ENCODE peak calls at places on chromosomes 16 and 17, in nine cellular contexts. One of them, this sample, is unnamed.

GRCh38 chr17:82948081-82948511 is 108.3 kb upstream of the ZNF750 start:
- DNase-seq in WERI-Rb-1: no peak
- DNase-seq in hepatocyte: no peak
- DNase-seq in type B pancreatic cell: no peak
- DNase-seq in progenitor cell of endocrine pancreas: no peak
- DNase-seq in esophagus squamous epithelium: no peak
- DNase-seq in heart left ventricle: no peak
- DNase-seq in adrenal gland: no peak
- DNase-seq in transverse colon: peak; percentile 6
- DNase-seq in this sample: no peak

GRCh38 chr17:50686494-50687199 is 21.1 kb downstream of the ANKRD40 start:
- DNase-seq in transverse colon: peak; percentile 89
- DNase-seq in adrenal gland: peak; percentile 83
- DNase-seq in esophagus squamous epithelium: no peak
- DNase-seq in type B pancreatic cell: no peak
- DNase-seq in progenitor cell of endocrine pancreas: no peak
- DNase-seq in heart left ventricle: peak; percentile 63
- DNase-seq in hepatocyte: peak; percentile 87
- DNase-seq in WERI-Rb-1: no peak
- DNase-seq in this sample: peak; percentile 36

GRCh38 chr16:19883296-19883951 is 1.2 kb downstream of the GPRC5B start:
- DNase-seq in heart left ventricle: peak; percentile 72
- DNase-seq in esophagus squamous epithelium: no peak
- DNase-seq in WERI-Rb-1: no peak
- DNase-seq in progenitor cell of endocrine pancreas: peak; percentile 45
- DNase-seq in hepatocyte: peak; percentile 56
- DNase-seq in transverse colon: peak; percentile 10
- DNase-seq in type B pancreatic cell: peak; percentile 72
- DNase-seq in adrenal gland: peak; percentile 36
- DNase-seq in this sample: no peak

GRCh38 chr16:78200623-78201096 is 101.2 kb downstream of the WWOX start:
- DNase-seq in heart left ventricle: no peak
- DNase-seq in esophagus squamous epithelium: no peak
- DNase-seq in WERI-Rb-1: no peak
- DNase-seq in type B pancreatic cell: no peak
- DNase-seq in hepatocyte: no peak
- DNase-seq in adrenal gland: no peak
- DNase-seq in transverse colon: no peak
- DNase-seq in progenitor cell of endocrine pancreas: no peak
- DNase-seq in this sample: no peak

GRCh38 chr17:1420981-1421380 is 21.0 kb upstream of the YWHAE start:
- DNase-seq in esophagus squamous epithelium: no peak
- DNase-seq in heart left ventricle: no peak
- DNase-seq in hepatocyte: no peak
- DNase-seq in adrenal gland: no peak
- DNase-seq in WERI-Rb-1: no peak
- DNase-seq in progenitor cell of endocrine pancreas: no peak
- DNase-seq in transverse colon: no peak
- DNase-seq in type B pancreatic cell: no peak
- DNase-seq in this sample: no peak

GRCh38 chr17:55286681-55287589 is 22.2 kb downstream of the HLF start:
- DNase-seq in transverse colon: peak; percentile 86
- DNase-seq in WERI-Rb-1: no peak
- DNase-seq in adrenal gland: no peak
- DNase-seq in type B pancreatic cell: no peak
- DNase-seq in heart left ventricle: no peak
- DNase-seq in progenitor cell of endocrine pancreas: no peak
- DNase-seq in esophagus squamous epithelium: no peak
- DNase-seq in hepatocyte: no peak
- DNase-seq in this sample: no peak

GRCh38 chr17:56110463-56111138 is 42.7 kb upstream of the ANKFN1 start:
- DNase-seq in heart left ventricle: no peak
- DNase-seq in WERI-Rb-1: no peak
- DNase-seq in type B pancreatic cell: no peak
- DNase-seq in adrenal gland: no peak
- DNase-seq in progenitor cell of endocrine pancreas: no peak
- DNase-seq in transverse colon: peak; percentile 72
- DNase-seq in hepatocyte: peak; percentile 26
- DNase-seq in esophagus squamous epithelium: no peak
- DNase-seq in this sample: no peak

GRCh38 chr16:85335584-85336492 is 223.6 kb upstream of the CIBAR2 start:
- DNase-seq in hepatocyte: peak; percentile 76
- DNase-seq in esophagus squamous epithelium: no peak
- DNase-seq in heart left ventricle: no peak
- DNase-seq in adrenal gland: no peak
- DNase-seq in type B pancreatic cell: no peak
- DNase-seq in transverse colon: peak; percentile 66
- DNase-seq in progenitor cell of endocrine pancreas: no peak
- DNase-seq in WERI-Rb-1: no peak
- DNase-seq in this sample: no peak

GRCh38 chr17:62085511-62086408 is 20.7 kb upstream of the MED13 start:
- DNase-seq in progenitor cell of endocrine pancreas: no peak
- DNase-seq in esophagus squamous epithelium: no peak
- DNase-seq in adrenal gland: no peak
- DNase-seq in hepatocyte: peak; percentile 21
- DNase-seq in transverse colon: no peak
- DNase-seq in heart left ventricle: no peak
- DNase-seq in type B pancreatic cell: no peak
- DNase-seq in WERI-Rb-1: no peak
- DNase-seq in this sample: no peak

GRCh38 chr16:88633684-88634140 is 4.7 kb upstream of the IL17C start:
- DNase-seq in type B pancreatic cell: no peak
- DNase-seq in adrenal gland: no peak
- DNase-seq in progenitor cell of endocrine pancreas: no peak
- DNase-seq in hepatocyte: peak; percentile 69
- DNase-seq in heart left ventricle: no peak
- DNase-seq in transverse colon: peak; percentile 60
- DNase-seq in esophagus squamous epithelium: no peak
- DNase-seq in WERI-Rb-1: peak; percentile 22
- DNase-seq in this sample: no peak

GRCh38 chr17:10018461-10018891 is 113.4 kb upstream of the RCVRN start:
- DNase-seq in progenitor cell of endocrine pancreas: no peak
- DNase-seq in esophagus squamous epithelium: no peak
- DNase-seq in transverse colon: no peak
- DNase-seq in type B pancreatic cell: no peak
- DNase-seq in heart left ventricle: no peak
- DNase-seq in hepatocyte: no peak
- DNase-seq in adrenal gland: no peak
- DNase-seq in WERI-Rb-1: no peak
- DNase-seq in this sample: no peak

GRCh38 chr17:73191443-73192218 is 1.2 kb upstream of the COG1 start:
- DNase-seq in hepatocyte: peak; percentile 84
- DNase-seq in WERI-Rb-1: peak; percentile 84
- DNase-seq in transverse colon: peak; percentile 78
- DNase-seq in esophagus squamous epithelium: no peak
- DNase-seq in adrenal gland: peak; percentile 65
- DNase-seq in type B pancreatic cell: no peak
- DNase-seq in progenitor cell of endocrine pancreas: no peak
- DNase-seq in heart left ventricle: peak; percentile 69
- DNase-seq in this sample: peak; percentile 44

GRCh38 chr16:68378436-68379415 is 67.9 kb downstream of the PRMT7 start:
- DNase-seq in transverse colon: no peak
- DNase-seq in type B pancreatic cell: no peak
- DNase-seq in adrenal gland: no peak
- DNase-seq in progenitor cell of endocrine pancreas: no peak
- DNase-seq in hepatocyte: no peak
- DNase-seq in heart left ventricle: no peak
- DNase-seq in esophagus squamous epithelium: no peak
- DNase-seq in WERI-Rb-1: no peak
- DNase-seq in this sample: no peak

GRCh38 chr16:81940781-81941560 is 70.3 kb downstream of the SDR42E1 start:
- DNase-seq in heart left ventricle: no peak
- DNase-seq in esophagus squamous epithelium: no peak
- DNase-seq in type B pancreatic cell: no peak
- DNase-seq in progenitor cell of endocrine pancreas: no peak
- DNase-seq in adrenal gland: no peak
- DNase-seq in WERI-Rb-1: peak; percentile 21
- DNase-seq in hepatocyte: peak; percentile 50
- DNase-seq in transverse colon: no peak
- DNase-seq in this sample: no peak

GRCh38 chr16:10517868-10518267 is 62.5 kb downstream of the EMP2 start:
- DNase-seq in heart left ventricle: no peak
- DNase-seq in WERI-Rb-1: no peak
- DNase-seq in type B pancreatic cell: no peak
- DNase-seq in progenitor cell of endocrine pancreas: no peak
- DNase-seq in hepatocyte: no peak
- DNase-seq in adrenal gland: no peak
- DNase-seq in transverse colon: no peak
- DNase-seq in esophagus squamous epithelium: no peak
- DNase-seq in this sample: no peak

GRCh38 chr17:60947100-60947499 is 269.4 kb downstream of the BCAS3 start:
- DNase-seq in transverse colon: no peak
- DNase-seq in type B pancreatic cell: no peak
- DNase-seq in WERI-Rb-1: no peak
- DNase-seq in hepatocyte: no peak
- DNase-seq in heart left ventricle: no peak
- DNase-seq in progenitor cell of endocrine pancreas: no peak
- DNase-seq in esophagus squamous epithelium: no peak
- DNase-seq in adrenal gland: no peak
- DNase-seq in this sample: no peak

GRCh38 chr16:268141-269053 is 7.3 kb downstream of the RGS11 start:
- DNase-seq in transverse colon: peak; percentile 77
- DNase-seq in WERI-Rb-1: no peak
- DNase-seq in esophagus squamous epithelium: no peak
- DNase-seq in progenitor cell of endocrine pancreas: no peak
- DNase-seq in heart left ventricle: no peak
- DNase-seq in type B pancreatic cell: no peak
- DNase-seq in adrenal gland: no peak
- DNase-seq in hepatocyte: no peak
- DNase-seq in this sample: no peak

GRCh38 chr16:57372372-57373116 is at the start of gene CX3CL1:
- DNase-seq in transverse colon: peak; percentile 76
- DNase-seq in type B pancreatic cell: peak; percentile 78
- DNase-seq in adrenal gland: peak; percentile 37
- DNase-seq in heart left ventricle: peak; percentile 76
- DNase-seq in WERI-Rb-1: peak; percentile 69
- DNase-seq in progenitor cell of endocrine pancreas: peak; percentile 24
- DNase-seq in esophagus squamous epithelium: no peak
- DNase-seq in hepatocyte: peak; percentile 88
- DNase-seq in this sample: no peak
- TF ChIP-seq CTCF in transverse colon: no peak
- TF ChIP-seq CTCF in type B pancreatic cell: peak; percentile 31
- TF ChIP-seq CTCF in adrenal gland: no peak
- TF ChIP-seq CTCF in heart left ventricle: no peak
- TF ChIP-seq CTCF in WERI-Rb-1: no peak
- TF ChIP-seq CTCF in progenitor cell of endocrine pancreas: peak; percentile 17
- TF ChIP-seq CTCF in esophagus squamous epithelium: no peak
- TF ChIP-seq CTCF in hepatocyte: peak; percentile 23
- TF ChIP-seq CTCF in this sample: no peak

DNA sequence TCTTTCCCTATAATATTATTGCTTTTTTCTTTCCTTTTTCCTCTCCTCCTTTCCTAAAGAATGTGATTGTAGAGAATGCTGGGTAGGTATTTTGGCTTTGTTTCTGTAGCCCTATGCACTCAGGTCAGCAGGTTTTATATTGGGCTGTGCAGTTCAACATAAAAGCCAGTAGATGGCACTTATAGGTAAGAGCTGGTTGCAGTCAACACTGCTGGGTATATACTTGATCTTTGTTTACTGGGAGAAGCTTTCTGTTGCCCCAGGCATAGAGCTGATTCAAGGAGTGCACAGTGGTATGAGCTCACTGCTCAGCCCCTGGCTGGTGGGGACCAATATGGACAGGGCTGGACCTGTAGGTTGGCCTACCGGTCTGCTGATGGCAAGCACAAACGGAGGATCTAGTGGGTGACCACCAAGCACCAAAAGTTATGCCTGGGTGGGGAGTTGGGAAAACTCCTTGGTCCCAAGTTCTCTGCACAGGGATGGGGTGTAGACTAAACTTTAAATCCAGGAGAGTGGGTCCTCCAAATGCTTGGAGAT is 378.9 kb downstream of the PMP22 start:
- DNase-seq in heart left ventricle: no peak
- DNase-seq in adrenal gland: no peak
- DNase-seq in type B pancreatic cell: no peak
- DNase-seq in progenitor cell of endocrine pancreas: no peak
- DNase-seq in esophagus squamous epithelium: no peak
- DNase-seq in WERI-Rb-1: peak; percentile 6
- DNase-seq in hepatocyte: no peak
- DNase-seq in transverse colon: no peak
- DNase-seq in this sample: no peak
- TF ChIP-seq CTCF in heart left ventricle: no peak
- TF ChIP-seq CTCF in adrenal gland: no peak
- TF ChIP-seq CTCF in type B pancreatic cell: peak; percentile 54
- TF ChIP-seq CTCF in progenitor cell of endocrine pancreas: peak; percentile 15
- TF ChIP-seq CTCF in esophagus squamous epithelium: no peak
- TF ChIP-seq CTCF in WERI-Rb-1: peak; percentile 67
- TF ChIP-seq CTCF in hepatocyte: peak; percentile 12
- TF ChIP-seq CTCF in transverse colon: no peak
- TF ChIP-seq CTCF in this sample: no peak

DNA sequence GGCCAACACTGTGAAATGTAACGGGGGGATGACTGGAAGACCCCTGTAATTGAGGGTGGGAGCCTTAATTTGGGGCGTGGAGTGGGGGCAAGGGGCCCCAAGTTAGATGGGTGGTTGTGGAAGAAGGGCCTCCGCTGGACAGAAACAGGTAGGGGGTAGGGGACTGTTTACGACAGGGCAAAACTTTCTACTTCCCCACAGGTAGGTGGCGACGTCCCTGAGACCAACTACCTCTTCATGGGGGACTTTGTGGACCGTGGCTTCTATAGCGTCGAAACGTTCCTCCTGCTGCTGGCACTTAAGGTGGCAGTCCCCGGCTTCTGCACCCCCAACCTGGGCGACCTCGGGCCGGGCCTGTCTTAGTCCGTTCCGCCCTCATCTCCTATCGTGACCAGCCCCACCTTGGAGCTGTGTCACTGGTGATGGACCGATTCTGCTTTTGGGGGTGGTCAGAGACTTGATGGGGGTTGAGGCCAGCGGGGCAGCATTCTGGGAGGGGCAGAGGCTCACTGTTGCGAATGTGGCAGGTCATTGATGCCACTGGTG is 6.8 kb downstream of the PPP4C start:
- DNase-seq in esophagus squamous epithelium: no peak
- DNase-seq in transverse colon: no peak
- DNase-seq in progenitor cell of endocrine pancreas: no peak
- DNase-seq in type B pancreatic cell: no peak
- DNase-seq in adrenal gland: no peak
- DNase-seq in heart left ventricle: no peak
- DNase-seq in hepatocyte: no peak
- DNase-seq in WERI-Rb-1: no peak
- DNase-seq in this sample: no peak
- TF ChIP-seq CTCF in esophagus squamous epithelium: no peak
- TF ChIP-seq CTCF in transverse colon: no peak
- TF ChIP-seq CTCF in progenitor cell of endocrine pancreas: no peak
- TF ChIP-seq CTCF in type B pancreatic cell: peak; percentile 19
- TF ChIP-seq CTCF in adrenal gland: no peak
- TF ChIP-seq CTCF in heart left ventricle: no peak
- TF ChIP-seq CTCF in hepatocyte: peak; percentile 22
- TF ChIP-seq CTCF in WERI-Rb-1: peak; percentile 57
- TF ChIP-seq CTCF in this sample: no peak

DNA sequence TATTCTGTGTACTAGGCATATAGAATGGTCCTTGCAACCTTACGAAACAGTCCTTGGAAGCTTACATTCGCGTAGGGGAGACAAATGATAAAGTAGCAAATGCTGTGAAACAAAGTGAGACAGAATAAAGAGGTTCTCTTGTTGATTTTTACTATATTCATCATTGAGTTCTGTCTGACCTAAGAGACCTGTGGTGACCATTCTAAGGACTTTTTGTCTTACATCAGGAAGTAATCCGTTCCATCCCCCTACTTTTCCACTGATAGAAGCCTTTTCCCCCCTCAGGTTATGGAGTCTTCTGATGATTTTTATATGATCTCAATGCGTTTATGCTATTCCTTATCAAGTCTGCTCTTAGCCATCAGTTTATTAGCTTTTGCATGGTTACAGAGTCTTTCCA is 66.8 kb upstream of the RASL10B start:
- DNase-seq in transverse colon: no peak
- DNase-seq in hepatocyte: no peak
- DNase-seq in type B pancreatic cell: no peak
- DNase-seq in WERI-Rb-1: no peak
- DNase-seq in heart left ventricle: no peak
- DNase-seq in adrenal gland: no peak
- DNase-seq in progenitor cell of endocrine pancreas: no peak
- DNase-seq in esophagus squamous epithelium: no peak
- DNase-seq in this sample: no peak
- TF ChIP-seq CTCF in transverse colon: no peak
- TF ChIP-seq CTCF in hepatocyte: no peak
- TF ChIP-seq CTCF in type B pancreatic cell: no peak
- TF ChIP-seq CTCF in WERI-Rb-1: no peak
- TF ChIP-seq CTCF in heart left ventricle: no peak
- TF ChIP-seq CTCF in adrenal gland: no peak
- TF ChIP-seq CTCF in progenitor cell of endocrine pancreas: no peak
- TF ChIP-seq CTCF in esophagus squamous epithelium: no peak
- TF ChIP-seq CTCF in this sample: no peak

This sample was measured in omental fat pad.